ENCODE peak calls at places on chromosomes 2 and 18, in six cellular contexts. S is astrocyte, V is ovary, A is tibial artery, C is right lobe of liver, R is pancreas. K is an unnamed sample.
A peak's percentile ranks its signal among the peaks of the same experiment; 100 is the strongest.

GRCh38 chr2:120323807-120324399 is 22.0 kb upstream of the INHBB start:
- DNase-seq in A (no peak), C (no peak), R (no peak), V (no peak), S (peak; percentile 34), K (no peak)

GRCh38 chr2:238428866-238429265 is 2.1 kb downstream of the ASB1 start:
- DNase-seq in C (no peak), V (no peak), S (peak; percentile 51), A (no peak), R (no peak), K (no peak)

GRCh38 chr18:9614401-9615279 is at the start of gene PPP4R1:
- DNase-seq in C (peak; percentile 88), S (peak; percentile 55), V (peak; percentile 80), R (peak; percentile 82), A (peak; percentile 81), K (peak; percentile 89)

GRCh38 chr2:17912266-17912691 is 33.8 kb downstream of the KCNS3 start:
- DNase-seq in A (no peak), C (no peak), V (no peak), R (no peak), S (no peak), K (no peak)

GRCh38 chr18:48137354-48138208 is 207.1 kb upstream of the SMAD2 start:
- DNase-seq in S (no peak), R (no peak), C (no peak), V (no peak), A (no peak), K (no peak)

GRCh38 chr2:235494716-235495372 is 1.0 kb downstream of the AGAP1 start:
- DNase-seq in R (peak; percentile 49), V (peak; percentile 52), A (peak; percentile 36), C (peak; percentile 59), S (peak; percentile 52), K (peak; percentile 29)

GRCh38 chr2:96923810-96924774 is 54.2 kb upstream of the SEMA4C start:
- DNase-seq in A (no peak), R (no peak), S (no peak), V (no peak), C (no peak), K (no peak)

GRCh38 chr2:64751286-64752260 is 97.9 kb upstream of the SERTAD2 start:
- DNase-seq in A (no peak), R (peak; percentile 59), S (peak; percentile 99), C (peak; percentile 59), V (peak; percentile 99), K (no peak)

GRCh38 chr2:203802277-203803045 is 65.1 kb upstream of the CTLA4 start:
- DNase-seq in R (no peak), C (no peak), A (no peak), V (no peak), S (peak; percentile 99), K (no peak)

GRCh38 chr2:71581015-71581414 is 127.7 kb downstream of the DYSF start:
- DNase-seq in V (no peak), A (peak; percentile 51), C (no peak), S (no peak), R (no peak), K (peak; percentile 50)

GRCh38 chr2:131049150-131049718 is 44.0 kb downstream of the FAM168B start:
- DNase-seq in C (no peak), R (no peak), A (no peak), V (no peak), S (no peak), K (no peak)

GRCh38 chr2:176112375-176113302 is 3.9 kb upstream of the HOXD10 start:
- DNase-seq in R (no peak), V (no peak), A (no peak), S (no peak), C (no peak), K (no peak)
- H3K27me3 ChIP-seq in R (peaks cover 95% of the 10 kb centered on the region), V (peaks cover 6% of the 10 kb centered on the region), A (peaks cover 12% of the 10 kb centered on the region), S (peaks cover 95% of the 10 kb centered on the region), C (peaks cover 93% of the 10 kb centered on the region), K (peaks cover 100% of the 10 kb centered on the region)

GRCh38 chr2:38700881-38701458 is 35.1 kb downstream of the GALM start:
- DNase-seq in A (no peak), V (no peak), R (no peak), C (no peak), S (no peak), K (no peak)
- H3K4me1 ChIP-seq in A (no peaks in the 10 kb centered on the region), V (no peaks in the 10 kb centered on the region), R (peaks cover 14% of the 10 kb centered on the region), C (peaks cover 12% of the 10 kb centered on the region), S (peaks cover 11% of the 10 kb centered on the region), K (no peaks in the 10 kb centered on the region)

GRCh38 chr18:73136134-73136533 is 268.3 kb upstream of the NETO1 start:
- DNase-seq in R (no peak), A (no peak), V (no peak), S (peak; percentile 1), C (no peak), K (no peak)
- TF ChIP-seq CTCF in R (no peak), A (no peak), V (no peak), S (peak; percentile 33), C (peak; percentile 44), K (peak; percentile 16)

DNA sequence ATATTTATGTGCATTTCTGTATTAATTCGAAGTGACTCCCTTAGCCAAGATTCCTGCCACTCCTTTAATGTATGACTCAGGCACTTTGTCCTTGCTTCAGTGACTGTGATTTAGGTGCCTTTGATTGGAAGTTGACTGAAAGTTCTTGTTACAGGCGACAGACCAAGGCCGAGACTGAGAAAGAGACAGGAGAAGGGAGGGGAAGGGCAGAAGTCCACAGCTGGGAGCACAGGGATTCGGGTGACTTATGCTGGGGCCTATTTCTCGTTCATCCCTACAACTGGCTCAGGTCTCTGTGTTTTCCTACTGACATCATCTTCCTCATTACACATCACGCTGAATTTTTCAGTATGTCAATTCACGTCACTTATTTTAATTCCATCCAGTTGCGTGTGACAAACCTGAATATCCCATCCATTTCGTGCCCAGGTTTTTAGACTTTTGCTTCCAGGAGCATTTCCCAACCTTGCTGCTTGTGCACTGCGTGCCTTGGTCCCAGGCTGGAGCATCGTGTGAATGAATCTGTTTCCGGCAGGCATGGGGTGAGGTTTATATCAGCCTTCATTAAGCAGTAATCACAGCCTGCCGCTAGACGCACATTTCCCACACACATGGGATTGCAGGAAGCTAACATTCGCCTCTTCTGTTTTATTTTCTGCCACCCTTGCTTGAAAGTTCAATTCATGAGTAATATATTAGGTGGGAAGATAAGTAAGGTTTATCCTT is 42.4 kb downstream of the TMEM18 start:
- DNase-seq in C (no peak), R (no peak), V (no peak), S (no peak), A (no peak), K (no peak)
- H3K27me3 ChIP-seq in C (no peaks in the 10 kb centered on the region), R (no peaks in the 10 kb centered on the region), V (no peaks in the 10 kb centered on the region), S (no peaks in the 10 kb centered on the region), A (no peaks in the 10 kb centered on the region), K (peaks cover 5% of the 10 kb centered on the region)

DNA sequence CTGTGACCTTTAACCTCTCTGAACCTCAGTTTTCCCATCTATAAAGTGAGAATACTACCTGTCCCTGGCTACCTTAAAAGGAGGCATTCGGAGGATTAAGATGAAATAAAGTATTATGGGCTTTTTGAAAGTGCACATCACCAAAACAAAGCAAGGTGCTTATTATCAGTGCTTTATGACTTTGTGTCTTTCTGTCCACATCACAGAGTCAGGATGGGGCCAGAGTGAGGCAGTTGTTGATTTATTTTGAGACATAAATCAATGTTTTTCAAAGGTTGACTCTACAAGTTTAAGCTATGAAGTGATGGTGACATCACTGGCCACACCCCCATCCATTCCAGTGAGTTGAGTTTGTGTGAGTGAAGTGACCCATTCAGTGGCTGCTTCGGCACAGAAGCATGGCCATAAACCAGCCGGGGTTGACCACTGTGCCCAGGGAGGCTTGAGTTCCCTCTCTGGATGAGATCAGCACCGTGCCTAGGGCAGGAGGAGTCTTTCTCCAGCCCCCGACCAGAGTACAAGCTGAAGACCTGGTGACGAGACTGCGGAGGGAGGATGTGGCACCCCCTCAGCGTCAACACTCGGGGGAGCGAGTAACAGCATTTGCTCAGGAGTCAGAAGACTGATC is 89.0 kb upstream of the PPP1CB start:
- DNase-seq in S (peak; percentile 62), R (no peak), C (no peak), A (peak; percentile 82), V (peak; percentile 59), K (peak; percentile 57)
- H3K4me1 ChIP-seq in S (peaks cover 49% of the 10 kb centered on the region), R (peaks cover 28% of the 10 kb centered on the region), C (peaks cover 10% of the 10 kb centered on the region), A (no peaks in the 10 kb centered on the region), V (peaks cover 33% of the 10 kb centered on the region), K (peaks cover 49% of the 10 kb centered on the region)

GRCh38 chr2:28753043-28753683 is 1.5 kb downstream of the PPP1CB start:
- DNase-seq in R (peak; percentile 83), A (peak; percentile 71), C (peak; percentile 38), V (peak; percentile 81), S (peak; percentile 62), K (no peak)
- TF ChIP-seq CTCF in R (no peak), A (peak; percentile 60), C (peak; percentile 64), V (no peak), S (peak; percentile 67), K (peak; percentile 61)

DNA sequence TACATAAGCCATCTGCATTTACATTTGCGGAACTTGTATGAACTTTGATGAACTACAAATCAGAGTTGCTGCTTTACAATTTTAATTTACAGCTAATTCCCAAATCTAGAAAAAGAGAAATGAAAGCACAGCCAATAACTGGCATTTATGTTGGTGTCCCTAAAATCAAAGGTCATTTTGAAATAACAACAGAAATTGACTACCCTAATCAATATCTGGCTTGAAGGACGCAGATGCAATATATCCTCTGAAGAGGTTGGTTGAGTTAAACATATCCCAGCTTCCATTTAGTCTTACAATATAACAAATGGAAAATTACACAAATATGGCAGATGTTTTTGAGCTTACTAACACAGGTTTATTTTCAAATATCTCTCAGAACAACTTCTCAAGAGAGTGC is 177.5 kb downstream of the KCNJ3 start:
- DNase-seq in C (no peak), R (no peak), S (no peak), A (no peak), V (no peak), K (no peak)
- H3K27me3 ChIP-seq in C (no peaks in the 10 kb centered on the region), R (no peaks in the 10 kb centered on the region), S (no peaks in the 10 kb centered on the region), A (no peaks in the 10 kb centered on the region), V (no peaks in the 10 kb centered on the region), K (no peaks in the 10 kb centered on the region)

GRCh38 chr2:133509777-133510176 is 58.5 kb downstream of the NCKAP5 start:
- DNase-seq in V (no peak), R (no peak), A (no peak), S (no peak), C (no peak), K (no peak)
- H3K4me1 ChIP-seq in V (peaks cover 2% of the 10 kb centered on the region), R (no peaks in the 10 kb centered on the region), A (no peaks in the 10 kb centered on the region), S (peaks cover 8% of the 10 kb centered on the region), C (peaks cover 10% of the 10 kb centered on the region), K (peaks cover 4% of the 10 kb centered on the region)

GRCh38 chr2:29767606-29768335 is 153.6 kb downstream of the ALK start:
- DNase-seq in A (no peak), S (peak; percentile 16), C (no peak), R (no peak), V (no peak), K (no peak)
- TF ChIP-seq CTCF in A (no peak), S (no peak), C (no peak), R (no peak), V (no peak), K (no peak)

DNA sequence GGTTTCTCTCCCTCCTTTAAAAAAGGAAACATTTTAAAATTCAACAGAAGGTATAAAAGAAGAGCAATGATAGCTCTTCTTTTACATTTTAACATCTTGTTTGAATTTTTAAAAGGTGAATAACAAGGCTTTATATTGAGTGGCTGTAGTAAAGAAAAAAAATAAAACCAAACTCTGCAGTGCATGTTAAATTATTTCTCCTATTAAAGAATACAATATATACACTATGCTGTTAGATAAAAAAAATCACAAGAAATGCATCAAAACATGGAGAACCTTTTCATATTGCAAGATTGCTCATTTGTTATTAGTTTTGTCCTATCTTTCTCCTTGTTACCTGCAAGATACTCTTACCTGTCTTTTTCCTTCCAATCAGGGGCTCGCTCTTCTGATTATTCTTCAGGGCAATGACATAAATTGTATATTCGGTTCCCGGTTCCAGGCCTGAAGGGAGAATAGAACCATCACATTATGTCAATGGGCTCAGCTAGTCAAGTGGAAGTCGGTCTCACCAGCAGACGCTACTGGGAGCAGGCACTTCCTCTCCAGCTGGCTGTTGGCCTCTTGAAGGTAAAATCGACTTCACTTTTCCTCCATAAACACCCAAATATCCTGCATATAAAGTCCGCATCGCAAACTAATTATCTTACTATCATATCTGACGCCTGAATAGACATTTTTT is 61.2 kb downstream of the ATIC start:
- DNase-seq in R (no peak), S (no peak), V (no peak), A (no peak), C (no peak), K (no peak)
- H3K27me3 ChIP-seq in R (no peaks in the 10 kb centered on the region), S (no peaks in the 10 kb centered on the region), V (no peaks in the 10 kb centered on the region), A (no peaks in the 10 kb centered on the region), C (no peaks in the 10 kb centered on the region), K (no peaks in the 10 kb centered on the region)

K was measured in heart left ventricle.